ENCODE peak calls at places on chromosomes 12 and 14, in four cellular contexts. C is tibial artery, Q is upper lobe of right lung, S is heart left ventricle. Z is an unnamed sample.

GRCh38 chr12:76871082-76871481 is 7.7 kb downstream of the CSRP2 start:
- DNase-seq in S (no peak), Q (no peak), C (no peak), Z (no peak)

GRCh38 chr14:51566831-51567582 is 84.7 kb upstream of the FRMD6 start:
- DNase-seq in Q (no peak), S (no peak), C (no peak), Z (no peak)

GRCh38 chr14:69260979-69261605 is 1.1 kb downstream of the GALNT16 start:
- DNase-seq in C (peak; percentile 72), Q (no peak), S (peak; percentile 48), Z (no peak)

GRCh38 chr14:94011795-94012194 is 14.3 kb upstream of the OTUB2 start:
- DNase-seq in Q (no peak), C (no peak), S (no peak), Z (no peak)

GRCh38 chr14:36879558-36879957 is 217.9 kb downstream of the PAX9 start:
- DNase-seq in S (no peak), C (no peak), Q (no peak), Z (no peak)

GRCh38 chr12:47885012-47885501 is 19.7 kb downstream of the VDR start:
- DNase-seq in S (no peak), Q (no peak), C (peak; percentile 51), Z (no peak)

GRCh38 chr14:40222996-40223395 is 790.8 kb upstream of the FBXO33 start:
- DNase-seq in C (no peak), Q (no peak), S (no peak), Z (no peak)

GRCh38 chr14:21044106-21044618 is 2.0 kb downstream of the RNASE7 start:
- DNase-seq in C (no peak), S (no peak), Q (no peak), Z (no peak)

GRCh38 chr12:75939016-75939642 is 92.4 kb downstream of the PHLDA1 start:
- DNase-seq in C (no peak), Q (no peak), S (no peak), Z (no peak)

GRCh38 chr12:111686574-111687105 is 787 bp downstream of the ACAD10 start:
- DNase-seq in Q (no peak), C (no peak), S (no peak), Z (no peak)

GRCh38 chr14:22865424-22866215 is 5.9 kb upstream of the LRP10 start:
- DNase-seq in C (peak; percentile 10), Q (no peak), S (no peak), Z (no peak)
- TF ChIP-seq CTCF in C (no peak), Q (peak; percentile 16), S (no peak), Z (no peak)

DNA sequence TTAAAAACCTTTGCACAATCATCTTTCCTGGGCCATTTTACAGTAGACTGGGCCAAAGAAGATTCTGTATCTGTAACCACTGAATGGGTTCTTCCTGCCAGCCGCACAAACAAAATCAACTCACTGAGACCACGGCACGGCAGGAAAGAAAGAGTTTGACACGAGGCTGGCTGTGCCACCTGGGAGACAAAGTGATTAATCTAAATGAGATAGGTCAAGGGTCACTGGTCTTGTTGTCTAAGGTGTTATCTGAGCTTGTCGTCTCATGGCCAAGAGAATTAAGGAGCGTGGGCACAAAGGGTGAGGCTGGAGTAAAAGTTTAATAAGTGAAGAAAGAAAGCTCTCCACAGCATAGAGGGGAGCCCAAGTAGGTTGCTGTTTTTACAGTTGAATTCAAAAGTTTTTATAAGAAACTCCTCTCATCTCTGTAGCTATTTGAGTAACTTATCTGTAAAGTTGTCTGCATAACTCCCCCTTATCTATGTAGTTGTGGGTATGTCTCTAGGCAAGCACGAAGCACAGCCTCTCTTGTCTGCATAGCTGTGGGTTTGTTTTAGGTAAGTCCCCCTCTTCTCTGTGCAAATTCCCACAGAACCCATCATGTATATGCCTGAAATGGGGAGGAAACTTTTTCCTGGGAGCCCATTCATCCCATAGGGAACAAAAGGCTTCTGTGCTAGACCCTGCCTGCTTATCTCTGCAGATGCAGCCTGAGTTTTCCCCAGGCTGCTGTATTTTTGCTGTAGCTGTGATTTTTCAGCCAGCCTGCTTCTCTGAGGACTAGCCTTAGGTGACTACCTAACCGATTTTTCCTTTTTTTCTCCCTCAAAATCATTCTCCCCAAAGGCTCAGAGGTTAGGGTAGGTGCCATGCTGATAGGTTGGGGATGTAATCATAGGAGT is 1314.6 kb upstream of the TMEM132C start:
- DNase-seq in S (no peak), C (no peak), Q (no peak), Z (no peak)
- H3K4me1 ChIP-seq in S (no peaks in the 10 kb centered on the region), C (no peaks in the 10 kb centered on the region), Q (no peaks in the 10 kb centered on the region), Z (no peaks in the 10 kb centered on the region)

GRCh38 chr12:45214739-45215418 is 1.0 kb upstream of the ANO6 start:
- DNase-seq in S (no peak), C (no peak), Q (no peak), Z (no peak)
- H3K4me3 ChIP-seq in S (peak overlapping the region; percentile 95), C (peak overlapping the region; percentile 73), Q (peak overlapping the region; percentile 68), Z (peak overlapping the region; percentile 93)

GRCh38 chr12:3469711-3470110 is 21.3 kb upstream of the PRMT8 start:
- DNase-seq in C (no peak), S (no peak), Q (no peak), Z (no peak)

GRCh38 chr12:3464561-3464960 is 26.4 kb upstream of the PRMT8 start:
- DNase-seq in Q (no peak), S (no peak), C (no peak), Z (no peak)

GRCh38 chr12:3463927-3464326 is 27.1 kb upstream of the PRMT8 start:
- DNase-seq in Q (no peak), C (no peak), S (no peak), Z (no peak)

GRCh38 chr12:3470296-3470695 is 20.7 kb upstream of the PRMT8 start:
- DNase-seq in C (no peak), S (no peak), Q (no peak), Z (no peak)

DNA sequence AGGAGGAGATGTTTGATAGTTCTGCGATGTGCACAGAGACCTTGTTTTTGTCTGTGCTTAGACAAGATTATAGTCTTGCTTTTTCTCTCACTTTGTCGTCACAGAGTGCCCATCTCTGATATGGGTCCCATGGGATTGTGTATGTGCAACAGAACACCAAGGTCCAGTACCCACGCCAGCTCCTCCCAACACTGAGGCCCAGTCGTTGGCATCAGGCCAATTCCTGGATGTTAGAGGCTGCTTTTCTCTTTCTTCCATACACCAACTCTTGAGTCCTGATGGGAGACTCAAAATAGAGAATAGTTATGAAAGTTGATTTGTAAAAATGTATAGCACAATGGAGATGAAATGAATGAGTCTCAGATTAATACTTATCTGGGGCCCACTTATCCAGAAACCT is 22.7 kb upstream of the PRMT8 start:
- DNase-seq in S (no peak), Q (no peak), C (no peak), Z (no peak)
- TF ChIP-seq CTCF in S (no peak), Q (no peak), C (no peak), Z (no peak)

GRCh38 chr14:89089330-89089729 is 264.9 kb downstream of the TTC8 start:
- DNase-seq in C (no peak), Q (no peak), S (no peak), Z (no peak)

GRCh38 chr14:89091781-89092180 is 267.3 kb downstream of the TTC8 start:
- DNase-seq in C (no peak), S (no peak), Q (no peak), Z (no peak)

GRCh38 chr14:89096946-89097345 is 272.5 kb downstream of the TTC8 start:
- DNase-seq in S (no peak), C (no peak), Q (no peak), Z (no peak)

DNA sequence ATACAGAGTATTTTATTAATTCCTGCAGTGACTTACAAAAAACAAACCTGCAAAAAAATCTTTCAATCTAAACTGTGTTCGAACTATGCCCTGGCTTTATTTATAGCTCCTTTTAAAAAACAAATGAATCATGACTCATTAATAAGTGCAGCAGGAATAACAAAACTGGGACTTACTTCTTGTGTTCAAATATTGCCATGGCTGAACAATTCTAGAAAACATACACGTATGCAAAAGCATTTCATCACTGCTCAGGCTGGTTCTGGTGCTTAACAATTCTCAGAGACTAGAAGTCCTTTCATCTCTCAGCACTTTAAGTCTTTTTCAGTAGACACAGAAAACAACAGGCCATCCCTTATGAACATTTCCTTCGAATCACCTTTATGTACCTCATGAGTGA is 268.6 kb downstream of the TTC8 start:
- DNase-seq in C (no peak), S (no peak), Q (no peak), Z (no peak)
- H3K4me1 ChIP-seq in C (no peaks in the 10 kb centered on the region), S (no peaks in the 10 kb centered on the region), Q (no peaks in the 10 kb centered on the region), Z (peaks cover 2% of the 10 kb centered on the region)

GRCh38 chr14:102238766-102239165 is 66.2 kb downstream of the MOK start:
- DNase-seq in Q (no peak), C (no peak), S (no peak), Z (no peak)
- H3K4me3 ChIP-seq in Q (no peak overlapping the region), C (no peak overlapping the region), S (no peak overlapping the region), Z (no peak overlapping the region)

DNA sequence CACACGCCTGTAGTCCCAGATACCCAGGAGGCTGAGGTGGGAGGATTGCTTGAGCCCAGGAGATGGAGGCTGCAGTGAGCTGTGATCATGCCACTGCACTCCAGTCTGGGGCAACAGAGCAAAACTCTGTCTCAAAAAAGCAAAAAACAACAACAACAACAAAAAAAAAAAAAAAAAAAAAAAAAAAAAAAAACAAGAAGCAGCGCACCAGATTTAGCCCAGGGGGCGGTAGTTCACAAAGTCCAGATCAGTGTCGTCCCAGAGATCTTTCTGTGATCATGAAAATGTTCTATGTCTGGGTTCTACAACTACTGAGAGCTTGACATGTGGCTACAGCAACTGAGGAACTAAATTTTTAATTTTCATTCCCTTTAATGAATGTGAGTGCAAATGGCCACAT is 27.4 kb downstream of the OAS2 start:
- DNase-seq in C (no peak), S (no peak), Q (no peak), Z (no peak)
- TF ChIP-seq CTCF in C (no peak), S (no peak), Q (no peak), Z (no peak)